ENCODE peak calls at places on chromosomes 3 and 15, in four cellular contexts. S is K562, Y is HepG2, H is HCT116. Z is an unnamed sample.

GRCh38 chr3:187997490-187997889 is 156.5 kb upstream of the LPP start:
- DNase-seq in S (no peak), H (no peak), Y (no peak), Z (no peak)

GRCh38 chr3:111799951-111800350 is 59.1 kb upstream of the PHLDB2 start:
- DNase-seq in Y (no peak), S (no peak), H (no peak), Z (no peak)

GRCh38 chr3:120471643-120472042 is 20.9 kb upstream of the FSTL1 start:
- DNase-seq in Y (no peak), S (no peak), H (no peak), Z (no peak)

GRCh38 chr3:32399030-32399620 is 7.5 kb downstream of the CMTM7 start:
- DNase-seq in H (no peak), Y (peak), S (peak), Z (no peak)

GRCh38 chr3:150599611-150600297 is 3.4 kb upstream of the SELENOT start:
- DNase-seq in S (no peak), Y (no peak), H (peak), Z (no peak)

GRCh38 chr3:183108002-183108449 is 8.7 kb upstream of the MCCC1 start:
- DNase-seq in S (no peak), Y (no peak), H (no peak), Z (no peak)

GRCh38 chr15:47673343-47673761 is 44.0 kb upstream of the SEMA6D start:
- DNase-seq in S (no peak), H (no peak), Y (no peak), Z (no peak)

GRCh38 chr15:77659350-77660321 is 26.9 kb upstream of the LINGO1 start:
- DNase-seq in S (peak), Y (peak), H (peak), Z (no peak)

GRCh38 chr3:151550025-151550618 is 89.3 kb upstream of the IGSF10 start:
- DNase-seq in Y (no peak), S (no peak), H (no peak), Z (no peak)

GRCh38 chr15:70197945-70198361 is 100.2 kb upstream of the TLE3 start:
- DNase-seq in S (no peak), Y (peak), H (no peak), Z (no peak)

GRCh38 chr3:30315452-30315851 is 290.9 kb upstream of the TGFBR2 start:
- DNase-seq in S (no peak), Y (no peak), H (no peak), Z (no peak)

GRCh38 chr3:131796558-131796957 is 238.3 kb downstream of the CPNE4 start:
- DNase-seq in H (no peak), S (no peak), Y (no peak), Z (no peak)

GRCh38 chr15:39969871-39970270 is 36.0 kb downstream of the EIF2AK4 start:
- DNase-seq in S (no peak), Y (no peak), H (peak), Z (no peak)

GRCh38 chr3:53113293-53114010 is 16.8 kb downstream of the RFT1 start:
- DNase-seq in H (no peak), S (no peak), Y (no peak), Z (no peak)

GRCh38 chr3:53116956-53117355 is 13.3 kb downstream of the RFT1 start:
- DNase-seq in S (no peak), H (no peak), Y (no peak), Z (no peak)

GRCh38 chr3:53109822-53110771 is 20.1 kb downstream of the RFT1 start:
- DNase-seq in S (peak), Y (peak), H (peak), Z (no peak)

GRCh38 chr3:53114412-53115074 is 15.7 kb downstream of the RFT1 start:
- DNase-seq in H (no peak), Y (no peak), S (peak), Z (no peak)

GRCh38 chr3:53114011-53114400 is 16.2 kb downstream of the RFT1 start:
- DNase-seq in Y (peak), S (peak), H (peak), Z (peak)
- TF ChIP-seq POLR2AphosphoS5 in Y (no peak), S (no peak), H (no peak), Z (no peak)

GRCh38 chr15:79989682-79990081 is 18.7 kb upstream of the BCL2A1 start:
- DNase-seq in S (no peak), Y (no peak), H (no peak), Z (no peak)
- TF ChIP-seq TCF7L2 in S (no peak), Y (no peak), H (no peak), Z (no peak)

GRCh38 chr3:57009802-57010201 is 50.7 kb upstream of the SPATA12 start:
- DNase-seq in H (no peak), S (no peak), Y (no peak), Z (no peak)

GRCh38 chr3:57009367-57009766 is 51.1 kb upstream of the SPATA12 start:
- DNase-seq in Y (no peak), S (no peak), H (no peak), Z (no peak)

GRCh38 chr3:57006949-57007419 is 53.5 kb upstream of the SPATA12 start:
- DNase-seq in Y (no peak), H (peak), S (peak), Z (no peak)

GRCh38 chr3:57006048-57006709 is 54.3 kb upstream of the SPATA12 start:
- DNase-seq in H (no peak), S (no peak), Y (no peak), Z (no peak)

GRCh38 chr3:57007513-57008415 is 52.7 kb upstream of the SPATA12 start:
- DNase-seq in H (peak), S (peak), Y (no peak), Z (no peak)
- TF ChIP-seq POLR2AphosphoS5 in H (no peak), S (no peak), Y (no peak), Z (no peak)

GRCh38 chr3:195033531-195034091 is 237.3 kb downstream of the XXYLT1 start:
- DNase-seq in S (no peak), H (peak), Y (peak), Z (no peak)
- TF ChIP-seq TCF7L2 in S (no peak), H (no peak), Y (no peak), Z (peak)

GRCh38 chr15:46344906-46345305 is 710.1 kb downstream of the SQOR start:
- DNase-seq in S (no peak), H (no peak), Y (no peak), Z (no peak)

GRCh38 chr15:46343527-46343926 is 708.7 kb downstream of the SQOR start:
- DNase-seq in Y (no peak), S (no peak), H (no peak), Z (no peak)

DNA sequence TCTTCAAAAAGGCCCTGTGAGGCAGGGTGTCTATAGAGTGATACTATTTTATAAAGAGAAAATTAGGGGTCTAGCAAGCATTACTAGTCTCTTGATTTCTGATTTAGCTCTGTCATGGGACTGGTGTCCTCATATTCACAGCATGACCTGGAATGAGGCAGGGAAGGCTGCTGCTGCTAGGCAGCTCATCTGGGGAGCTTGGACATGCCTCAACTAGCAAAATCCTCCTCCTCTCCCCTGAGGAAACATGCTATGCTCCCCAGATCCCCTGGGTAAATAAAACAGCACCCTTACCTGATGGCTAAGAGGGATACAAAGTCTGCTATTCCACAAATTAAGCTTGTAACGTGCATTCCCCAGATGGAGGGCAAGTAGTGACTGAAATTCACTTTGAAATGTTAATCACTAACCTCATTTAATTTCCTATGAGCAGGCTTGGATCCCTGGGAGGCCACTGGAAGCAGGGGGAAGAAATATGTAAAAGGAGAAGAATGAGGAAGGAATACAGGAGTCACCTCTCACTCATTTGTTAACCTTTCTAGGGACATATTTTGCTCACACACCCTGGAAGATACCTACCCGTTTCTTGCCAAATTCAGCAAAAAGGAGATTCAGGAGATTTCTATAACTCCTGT is 709.4 kb downstream of the SQOR start:
- DNase-seq in Y (no peak), H (no peak), S (no peak), Z (no peak)
- TF ChIP-seq POLR2AphosphoS5 in Y (no peak), H (no peak), S (no peak), Z (no peak)

GRCh38 chr3:39063143-39063542 is 11.3 kb downstream of the WDR48 start:
- DNase-seq in S (no peak), Y (no peak), H (no peak), Z (no peak)

GRCh38 chr3:39062180-39062579 is 10.4 kb downstream of the WDR48 start:
- DNase-seq in S (no peak), H (no peak), Y (no peak), Z (no peak)

GRCh38 chr3:39067286-39067685 is 15.5 kb downstream of the WDR48 start:
- DNase-seq in S (no peak), H (no peak), Y (no peak), Z (no peak)

GRCh38 chr3:39064646-39065045 is 12.8 kb downstream of the WDR48 start:
- DNase-seq in Y (no peak), H (no peak), S (no peak), Z (no peak)

GRCh38 chr3:39065197-39065596 is 13.4 kb downstream of the WDR48 start:
- DNase-seq in S (no peak), H (peak), Y (peak), Z (peak)
- TF ChIP-seq TCF7L2 in S (no peak), H (no peak), Y (no peak), Z (no peak)

GRCh38 chr3:35448121-35448520 is 191.2 kb upstream of the ARPP21 start:
- DNase-seq in S (no peak), H (no peak), Y (no peak), Z (no peak)
- TF ChIP-seq POLR2AphosphoS5 in S (no peak), H (no peak), Y (no peak), Z (no peak)

DNA sequence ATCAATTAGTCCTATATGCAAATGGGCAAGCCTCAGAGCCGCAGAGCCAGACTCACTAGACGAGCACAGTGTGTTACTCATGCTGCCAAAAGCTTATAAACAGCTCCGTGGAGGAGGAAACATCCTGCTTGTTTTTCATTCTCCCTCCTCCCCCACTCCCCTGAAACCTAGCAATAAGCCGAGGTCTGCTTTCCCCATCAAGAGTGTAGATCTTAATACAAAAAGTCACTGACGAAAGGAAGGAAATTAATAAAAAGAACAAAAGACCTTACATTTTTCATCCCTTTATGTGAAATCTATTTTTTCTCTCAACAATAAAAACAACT is 88.5 kb downstream of the XXYLT1 start:
- DNase-seq in Y (no peak), H (no peak), S (no peak), Z (no peak)
- TF ChIP-seq TCF7L2 in Y (no peak), H (no peak), S (no peak), Z (no peak)

GRCh38 chr3:58336135-58336882 is 3.6 kb downstream of the PXK start:
- DNase-seq in S (no peak), H (no peak), Y (no peak), Z (no peak)
- TF ChIP-seq POLR2AphosphoS5 in S (no peak), H (no peak), Y (no peak), Z (no peak)